ENCODE peak calls at places on chromosomes 16 and 17, in ten cellular contexts. I, B, X, S, N, J, U, Y, A and F are unnamed samples.

GRCh38 chr17:56269998-56270397 is 116.7 kb downstream of the ANKFN1 start:
- DNase-seq in I (no peak), B (no peak), X (no peak), S (no peak), N (no peak), J (no peak), U (no peak), Y (no peak), A (no peak), F (no peak)

GRCh38 chr16:57846078-57846697 is 43.9 kb upstream of the KIFC3 start:
- DNase-seq in I (no peak), B (no peak), X (no peak), S (no peak), N (no peak), J (peak; percentile 67), U (no peak), Y (no peak), A (peak; percentile 12), F (no peak)

GRCh38 chr17:27974531-27975145 is 67.8 kb upstream of the NLK start:
- DNase-seq in I (no peak), B (no peak), X (no peak), S (no peak), N (no peak), J (no peak), U (no peak), Y (no peak), A (no peak), F (no peak)

GRCh38 chr17:7632492-7632894 is 2.6 kb downstream of the SHBG start:
- DNase-seq in I (no peak), B (no peak), X (no peak), S (no peak), N (peak; percentile 56), J (peak; percentile 52), U (peak; percentile 40), Y (no peak), A (peak; percentile 68), F (no peak)

GRCh38 chr16:21283521-21284289 is 5.6 kb upstream of the CRYM start:
- DNase-seq in I (no peak), B (peak; percentile 42), X (peak; percentile 65), S (peak; percentile 29), N (no peak), J (peak; percentile 17), U (peak; percentile 56), Y (peak; percentile 51), A (peak; percentile 26), F (peak; percentile 58)

GRCh38 chr17:75753514-75754377 is 11.2 kb downstream of the GALK1 start:
- DNase-seq in I (no peak), B (peak; percentile 70), X (peak; percentile 77), S (peak; percentile 68), N (peak; percentile 70), J (peak; percentile 69), U (peak; percentile 74), Y (peak; percentile 67), A (peak; percentile 90), F (no peak)

GRCh38 chr17:73643846-73644144 is 450 bp downstream of the SDK2 start:
- DNase-seq in I (no peak), B (no peak), X (no peak), S (no peak), N (no peak), J (no peak), U (no peak), Y (no peak), A (no peak), F (no peak)

GRCh38 chr16:9338068-9338467 is 246.6 kb downstream of the HAPSTR1 start:
- DNase-seq in I (no peak), B (no peak), X (no peak), S (no peak), N (no peak), J (no peak), U (no peak), Y (no peak), A (no peak), F (no peak)

GRCh38 chr16:85612191-85612800 is 826 bp upstream of the GSE1 start:
- DNase-seq in I (no peak), B (peak; percentile 46), X (peak; percentile 79), S (peak; percentile 64), N (peak; percentile 94), J (peak; percentile 94), U (peak; percentile 87), Y (peak; percentile 91), A (peak; percentile 84), F (peak; percentile 87)

GRCh38 chr17:59618894-59619312 is 792 bp upstream of the CLTC start:
- DNase-seq in I (no peak), B (no peak), X (no peak), S (no peak), N (no peak), J (peak; percentile 93), U (no peak), Y (peak; percentile 87), A (peak; percentile 96), F (peak; percentile 90)

GRCh38 chr17:58319181-58320162 is 9.1 kb downstream of the TSPOAP1 start:
- DNase-seq in I (no peak), B (no peak), X (no peak), S (no peak), N (no peak), J (no peak), U (no peak), Y (no peak), A (no peak), F (no peak)

GRCh38 chr16:26645629-26646028 is 421.1 kb upstream of the C16orf82 start:
- DNase-seq in I (no peak), B (no peak), X (no peak), S (no peak), N (peak; percentile 15), J (peak; percentile 11), U (no peak), Y (no peak), A (peak; percentile 50), F (no peak)

GRCh38 chr17:50175035-50175788 is 9.4 kb downstream of the SGCA start:
- DNase-seq in I (no peak), B (no peak), X (no peak), S (no peak), N (no peak), J (no peak), U (no peak), Y (no peak), A (no peak), F (no peak)

DNA sequence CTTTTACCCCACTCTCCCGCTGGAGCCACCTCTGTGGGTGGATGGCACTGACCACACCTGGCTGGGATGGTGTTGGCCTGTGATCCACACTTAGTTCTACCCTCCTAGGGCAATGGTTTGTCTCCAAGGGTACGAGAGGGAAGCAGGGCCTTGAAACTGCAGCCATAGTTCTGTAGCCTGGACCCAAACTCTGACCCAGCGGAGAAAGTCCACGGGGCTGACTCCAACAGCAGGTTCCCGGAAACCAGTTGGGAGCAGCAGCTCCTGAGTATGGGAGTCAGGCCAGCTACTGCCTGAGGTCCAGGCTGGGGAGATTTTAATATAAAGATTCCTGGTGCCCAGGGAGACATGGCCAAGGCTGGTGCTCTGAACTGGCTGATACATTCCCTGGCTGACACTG is 23.6 kb upstream of the MTSS2 start:
- DNase-seq in I (no peak), B (no peak), X (no peak), S (no peak), N (no peak), J (no peak), U (no peak), Y (no peak), A (no peak), F (no peak)
- TF ChIP-seq POLR2A in I (no peak), B (no peak), X (no peak), S (no peak), N (no peak), J (no peak), U (no peak), Y (no peak), A (no peak), F (no peak)

DNA sequence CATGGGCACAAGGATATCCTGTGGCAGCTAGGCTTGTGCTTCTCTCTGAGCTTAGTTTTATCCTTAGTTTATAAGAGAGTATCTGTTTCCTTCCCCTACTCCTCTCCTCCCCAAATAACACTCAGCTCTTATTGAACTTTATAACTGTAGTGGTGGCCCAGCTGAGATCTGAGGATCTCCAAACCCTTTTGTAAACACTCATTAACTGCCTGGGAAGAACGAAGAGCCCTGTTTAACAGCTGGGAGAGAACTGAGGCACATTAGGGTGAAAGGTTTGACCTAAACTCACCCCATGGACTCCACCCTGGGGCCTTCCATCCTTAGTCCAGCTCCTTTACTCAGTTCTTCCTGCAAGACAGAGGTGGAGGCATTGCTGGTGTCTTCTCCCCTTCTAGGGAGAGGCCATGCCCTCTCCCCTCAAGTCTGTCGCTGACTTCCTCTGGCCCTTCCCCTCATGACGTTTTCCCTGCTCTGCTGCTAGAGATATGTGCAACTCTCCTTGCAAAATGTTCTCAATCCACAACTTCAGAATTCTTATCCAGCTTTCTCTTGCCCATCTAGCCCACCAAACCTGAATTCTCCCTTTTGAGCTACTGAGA is 1.2 kb upstream of the RARA start:
- DNase-seq in I (no peak), B (no peak), X (no peak), S (no peak), N (peak; percentile 38), J (no peak), U (no peak), Y (no peak), A (peak; percentile 73), F (no peak)
- H3K4me1 ChIP-seq in I (peaks cover 81% of the 10 kb centered on the region), B (peaks cover 28% of the 10 kb centered on the region), X (peaks cover 71% of the 10 kb centered on the region), S (peaks cover 18% of the 10 kb centered on the region), N (peaks cover 70% of the 10 kb centered on the region), J (peaks cover 42% of the 10 kb centered on the region), U (peaks cover 90% of the 10 kb centered on the region), Y (peaks cover 63% of the 10 kb centered on the region), A (peaks cover 43% of the 10 kb centered on the region), F (peaks cover 28% of the 10 kb centered on the region)

DNA sequence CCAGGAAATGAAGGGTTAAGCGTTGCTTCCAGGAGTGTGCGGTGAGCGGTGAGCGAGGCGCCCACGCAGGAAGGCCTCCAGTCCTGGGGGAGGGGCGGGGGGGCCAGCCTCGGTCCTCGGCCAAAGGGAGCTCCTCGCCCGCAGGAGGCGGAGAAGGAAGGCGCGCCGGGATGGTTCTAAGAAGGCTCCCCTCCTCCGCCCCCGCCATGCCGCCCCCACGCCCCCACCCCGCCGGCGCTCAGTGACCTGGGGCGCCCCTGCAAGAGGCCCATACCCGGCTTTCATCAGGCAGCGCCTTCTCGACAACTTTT is 2.2 kb downstream of the RBFOX3 start:
- DNase-seq in I (no peak), B (no peak), X (no peak), S (no peak), N (no peak), J (no peak), U (no peak), Y (no peak), A (peak; percentile 41), F (no peak)
- H3K27me3 ChIP-seq in I (peaks cover 28% of the 10 kb centered on the region), B (peaks cover 26% of the 10 kb centered on the region), X (peaks cover 61% of the 10 kb centered on the region), S (no peaks in the 10 kb centered on the region), N (peaks cover 65% of the 10 kb centered on the region), J (peaks cover 40% of the 10 kb centered on the region), U (peaks cover 93% of the 10 kb centered on the region), Y (peaks cover 78% of the 10 kb centered on the region), A (peaks cover 22% of the 10 kb centered on the region), F (peaks cover 58% of the 10 kb centered on the region)

DNA sequence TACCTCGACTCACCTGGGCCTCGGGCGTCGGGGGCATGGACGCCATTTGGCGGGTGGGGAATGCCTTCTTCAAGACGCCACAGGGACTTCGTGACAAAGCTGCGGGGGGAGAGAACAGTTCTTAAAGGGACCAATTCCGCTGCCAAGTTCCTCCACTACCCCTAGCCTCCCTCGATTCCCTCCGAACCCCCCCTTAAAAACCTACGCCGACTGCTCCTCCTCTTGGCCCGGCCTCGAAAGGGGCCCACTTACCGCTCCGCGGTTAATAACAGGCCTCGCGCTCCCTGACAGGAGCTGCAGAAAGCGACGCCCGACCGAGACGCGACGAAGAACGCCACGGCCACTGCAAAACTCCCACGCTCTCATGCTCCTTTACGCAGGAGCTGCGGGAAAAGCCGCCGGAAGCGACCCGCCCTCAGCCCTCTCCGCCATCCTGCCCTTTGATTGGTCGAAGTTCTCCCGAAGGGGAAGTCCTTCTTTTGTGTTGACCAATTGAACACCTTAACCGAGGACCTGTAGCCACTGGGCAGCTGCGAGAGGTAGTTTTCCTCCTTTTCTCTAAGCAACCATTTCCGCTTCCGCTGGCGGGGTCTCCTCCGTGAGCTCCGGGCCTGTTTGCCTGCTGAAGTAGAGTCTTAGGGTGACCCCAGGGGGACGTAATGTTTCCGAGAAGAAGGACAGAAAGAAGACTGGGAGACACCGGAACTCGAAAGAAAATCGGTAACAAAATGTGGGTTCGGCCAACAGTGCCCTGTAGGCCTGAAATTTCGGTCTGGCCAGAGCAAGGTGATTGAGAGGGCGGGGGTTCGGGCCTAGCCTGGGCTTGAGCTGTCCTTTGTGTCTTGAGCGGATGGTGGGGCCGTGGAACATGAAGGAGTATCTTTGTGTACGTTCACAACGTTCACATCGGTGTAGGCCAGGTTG is at the start of the genes NAA60 and ZNF597:
- DNase-seq in I (no peak), B (peak; percentile 79), X (peak; percentile 88), S (peak; percentile 77), N (peak; percentile 88), J (peak; percentile 90), U (peak; percentile 85), Y (peak; percentile 93), A (peak; percentile 76), F (peak; percentile 82)
- TF ChIP-seq POLR2A in I (no peak), B (peak; percentile 16), X (peak; percentile 25), S (no peak), N (peak; percentile 63), J (peak; percentile 55), U (peak; percentile 41), Y (peak; percentile 69), A (no peak), F (no peak)